ENCODE peak calls at places on chromosome 10, in eight cellular contexts. C is HL-60; O is HTR-8/SVneo; Y is H4; D is activated naive CD4-positive, alpha-beta T cell treated with anti-CD3 and anti-CD28 coated beads, Interleukin-2, amount 50 U/mL, for 16 hours; J is cardiac muscle cell; Z is activated CD4-positive, alpha-beta T cell treated with anti-CD3 and anti-CD28 coated beads, Interleukin-2, amount 10 ng/mL, durations not matched to agents 7 days and 5 days; R is AG10803. S is an unnamed sample.

GRCh38 chr10:15427836-15428414 is 56.8 kb upstream of the FAM171A1 start:
- DNase-seq in J (peak), O (peak), R (peak), C (no peak), D (no peak), Y (peak), Z (no peak), S (no peak)

GRCh38 chr10:89207181-89207800 is at the start of gene CH25H:
- DNase-seq in Z (peak), R (peak), Y (no peak), J (peak), O (peak), C (no peak), D (peak), S (peak)

GRCh38 chr10:44803820-44804219 is 107.3 kb upstream of the TMEM72 start:
- DNase-seq in D (no peak), O (no peak), C (no peak), Y (no peak), R (no peak), Z (no peak), J (no peak), S (no peak)

GRCh38 chr10:121462955-121463354 is 135.3 kb downstream of the FGFR2 start:
- DNase-seq in Z (no peak), J (no peak), D (no peak), R (no peak), O (no peak), C (no peak), Y (no peak), S (no peak)

GRCh38 chr10:909831-910230 is 21.7 kb downstream of the LARP4B start:
- DNase-seq in C (no peak), Z (no peak), D (no peak), Y (no peak), O (no peak), R (peak), J (peak), S (no peak)

GRCh38 chr10:125562737-125563136 is 120.2 kb downstream of the TEX36 start:
- DNase-seq in O (no peak), R (no peak), Z (no peak), C (no peak), D (no peak), J (no peak), Y (no peak), S (no peak)

GRCh38 chr10:17216217-17216900 is 11.7 kb upstream of the VIM start:
- DNase-seq in J (no peak), D (no peak), Z (peak), Y (peak), O (peak), R (peak), C (peak), S (peak)

GRCh38 chr10:14259696-14260595 is 70.8 kb downstream of the FRMD4A start:
- DNase-seq in C (no peak), J (no peak), Z (no peak), Y (no peak), D (no peak), O (no peak), R (peak), S (no peak)

GRCh38 chr10:47241946-47242900 is 57.8 kb upstream of the GDF10 start:
- DNase-seq in R (no peak), Z (no peak), O (no peak), Y (no peak), J (no peak), C (no peak), D (no peak), S (no peak)

GRCh38 chr10:128125416-128125943 is 743 bp downstream of the MKI67 start:
- DNase-seq in Z (peak), R (no peak), J (no peak), C (no peak), O (no peak), D (peak), Y (no peak), S (no peak)

GRCh38 chr10:78706256-78706655 is 362.5 kb upstream of the ZMIZ1 start:
- DNase-seq in C (no peak), R (no peak), O (no peak), Z (no peak), D (no peak), Y (no peak), J (no peak), S (no peak)

GRCh38 chr10:113052076-113052830 is 102.2 kb downstream of the TCF7L2 start:
- DNase-seq in R (no peak), C (no peak), Z (no peak), D (no peak), Y (no peak), O (no peak), J (no peak), S (no peak)

GRCh38 chr10:7561216-7561893 is 105.4 kb downstream of the ITIH5 start:
- DNase-seq in J (peak), Y (no peak), O (no peak), R (peak), D (no peak), Z (no peak), C (no peak), S (no peak)

GRCh38 chr10:12675171-12675570 is 325.8 kb downstream of the CAMK1D start:
- DNase-seq in O (no peak), R (no peak), J (no peak), D (no peak), Y (no peak), C (no peak), Z (no peak), S (no peak)

GRCh38 chr10:63547628-63548356 is 26.6 kb downstream of the REEP3 start:
- DNase-seq in O (no peak), D (no peak), C (no peak), Z (no peak), Y (no peak), J (no peak), R (peak), S (no peak)

GRCh38 chr10:33145451-33146188 is 187.6 kb upstream of the ITGB1 start:
- DNase-seq in Z (no peak), D (no peak), C (no peak), O (no peak), J (no peak), Y (no peak), R (no peak), S (no peak)

GRCh38 chr10:71647526-71648354 is 71.8 kb downstream of the C10orf105 start:
- DNase-seq in C (no peak), D (no peak), Z (no peak), J (no peak), O (peak), Y (no peak), R (peak), S (no peak)

GRCh38 chr10:34889004-34889869 is 74.1 kb upstream of the PARD3 start:
- DNase-seq in Z (no peak), R (peak), Y (no peak), C (no peak), J (no peak), D (no peak), O (peak), S (no peak)

GRCh38 chr10:112307631-112308502 is 24.7 kb downstream of the TECTB start:
- DNase-seq in O (peak), D (no peak), J (peak), Y (peak), R (peak), Z (peak), C (no peak), S (no peak)

GRCh38 chr10:52927678-52928077 is 155.1 kb upstream of the MBL2 start:
- DNase-seq in C (no peak), D (no peak), Y (no peak), R (no peak), O (peak), Z (no peak), J (no peak), S (no peak)

GRCh38 chr10:21173964-21174669 is 277.0 kb upstream of the NEBL start:
- DNase-seq in Y (peak), C (no peak), R (no peak), D (peak), J (peak), O (peak), Z (peak), S (no peak)

GRCh38 chr10:84342584-84342983 is 14.2 kb downstream of the CCSER2 start:
- DNase-seq in J (no peak), R (no peak), D (no peak), C (no peak), Y (no peak), O (no peak), Z (peak), S (no peak)

GRCh38 chr10:42149027-42149700 is 489.2 kb downstream of the ZNF33B start:
- DNase-seq in D (no peak), Y (no peak), R (peak), C (no peak), O (no peak), Z (no peak), J (no peak), S (peak)

GRCh38 chr10:94274142-94274787 is 88.5 kb downstream of the NOC3L start:
- DNase-seq in R (peak), Z (no peak), Y (no peak), O (no peak), J (no peak), C (no peak), D (no peak), S (no peak)

GRCh38 chr10:93559490-93559889 is 7.0 kb upstream of the FFAR4 start:
- DNase-seq in J (no peak), D (no peak), O (no peak), Z (no peak), C (no peak), R (no peak), Y (no peak), S (no peak)

GRCh38 chr10:9668411-9668810 is 1349.3 kb upstream of the CELF2 start:
- DNase-seq in D (no peak), O (no peak), Y (no peak), C (no peak), R (no peak), Z (no peak), J (no peak), S (no peak)

GRCh38 chr10:23013581-23014335 is 81.6 kb upstream of the MSRB2 start:
- DNase-seq in O (no peak), C (no peak), J (no peak), D (no peak), Y (no peak), Z (no peak), R (no peak), S (no peak)

GRCh38 chr10:22335204-22335956 is 9.9 kb upstream of the SPAG6 start:
- DNase-seq in O (no peak), Y (no peak), C (no peak), Z (peak), R (peak), D (peak), J (peak), S (peak)

GRCh38 chr10:25501912-25502311 is 327.1 kb downstream of the GPR158 start:
- DNase-seq in Y (no peak), C (no peak), D (no peak), R (no peak), Z (no peak), O (no peak), J (peak), S (no peak)

GRCh38 chr10:35364808-35365207 is 28.5 kb downstream of the CCNY start:
- DNase-seq in J (no peak), D (no peak), Z (no peak), R (no peak), O (no peak), Y (no peak), C (no peak), S (no peak)

GRCh38 chr10:102869290-102870198 is at the start of gene AS3MT:
- DNase-seq in O (peak), Y (no peak), Z (peak), J (peak), D (peak), C (no peak), R (peak), S (no peak)

GRCh38 chr10:23384364-23384763 is 39.8 kb upstream of the C10orf67 start:
- DNase-seq in J (no peak), Z (no peak), Y (no peak), D (no peak), C (no peak), R (peak), O (no peak), S (no peak)